ENCODE peak calls at places on chromosome 7, in ten cellular contexts. One of them, this sample, is unnamed.

GRCh38 chr7:5701085-5701914 is 80.2 kb downstream of the RNF216 start:
- DNase-seq in hepatocyte: no peak
- DNase-seq in skeletal muscle cell: no peak
- DNase-seq in fibroblast of mammary gland: peak
- DNase-seq in HCT116: no peak
- DNase-seq in upper lobe of right lung: no peak
- DNase-seq in right cardiac atrium: no peak
- DNase-seq in fibroblast of pulmonary artery: no peak
- DNase-seq in aorta: no peak
- DNase-seq in left ventricle myocardium inferior: no peak
- DNase-seq in this sample: no peak

GRCh38 chr7:118184392-118184899 is 482 bp downstream of the LSM8 start:
- DNase-seq in left ventricle myocardium inferior: no peak
- DNase-seq in skeletal muscle cell: no peak
- DNase-seq in right cardiac atrium: no peak
- DNase-seq in fibroblast of mammary gland: peak
- DNase-seq in fibroblast of pulmonary artery: peak
- DNase-seq in HCT116: no peak
- DNase-seq in hepatocyte: no peak
- DNase-seq in upper lobe of right lung: no peak
- DNase-seq in aorta: no peak
- DNase-seq in this sample: no peak

GRCh38 chr7:127047521-127047920 is 205.2 kb downstream of the GRM8 start:
- DNase-seq in right cardiac atrium: no peak
- DNase-seq in hepatocyte: peak
- DNase-seq in HCT116: no peak
- DNase-seq in fibroblast of pulmonary artery: no peak
- DNase-seq in aorta: no peak
- DNase-seq in left ventricle myocardium inferior: no peak
- DNase-seq in skeletal muscle cell: no peak
- DNase-seq in upper lobe of right lung: no peak
- DNase-seq in fibroblast of mammary gland: no peak
- DNase-seq in this sample: no peak

GRCh38 chr7:44073664-44074348 is 8.4 kb upstream of the PGAM2 start:
- DNase-seq in hepatocyte: no peak
- DNase-seq in fibroblast of mammary gland: peak
- DNase-seq in skeletal muscle cell: no peak
- DNase-seq in fibroblast of pulmonary artery: peak
- DNase-seq in aorta: peak
- DNase-seq in HCT116: no peak
- DNase-seq in left ventricle myocardium inferior: peak
- DNase-seq in upper lobe of right lung: peak
- DNase-seq in right cardiac atrium: peak
- DNase-seq in this sample: peak

GRCh38 chr7:112266141-112266540 is 59.6 kb downstream of the ZNF277 start:
- DNase-seq in right cardiac atrium: no peak
- DNase-seq in skeletal muscle cell: no peak
- DNase-seq in left ventricle myocardium inferior: no peak
- DNase-seq in hepatocyte: no peak
- DNase-seq in upper lobe of right lung: no peak
- DNase-seq in aorta: no peak
- DNase-seq in fibroblast of mammary gland: no peak
- DNase-seq in fibroblast of pulmonary artery: no peak
- DNase-seq in HCT116: no peak
- DNase-seq in this sample: no peak

GRCh38 chr7:130695840-130696239 is 9.5 kb upstream of the TSGA13 start:
- DNase-seq in HCT116: peak
- DNase-seq in fibroblast of mammary gland: peak
- DNase-seq in skeletal muscle cell: no peak
- DNase-seq in upper lobe of right lung: no peak
- DNase-seq in left ventricle myocardium inferior: no peak
- DNase-seq in aorta: no peak
- DNase-seq in right cardiac atrium: no peak
- DNase-seq in hepatocyte: peak
- DNase-seq in fibroblast of pulmonary artery: peak
- DNase-seq in this sample: peak

GRCh38 chr7:24898691-24899090 is 81.3 kb downstream of the OSBPL3 start:
- DNase-seq in fibroblast of pulmonary artery: no peak
- DNase-seq in HCT116: no peak
- DNase-seq in aorta: no peak
- DNase-seq in skeletal muscle cell: no peak
- DNase-seq in hepatocyte: no peak
- DNase-seq in fibroblast of mammary gland: peak
- DNase-seq in upper lobe of right lung: no peak
- DNase-seq in right cardiac atrium: no peak
- DNase-seq in left ventricle myocardium inferior: no peak
- DNase-seq in this sample: no peak

GRCh38 chr7:99473315-99473596 is 566 bp downstream of the ZNF789 start:
- DNase-seq in right cardiac atrium: no peak
- DNase-seq in fibroblast of pulmonary artery: peak
- DNase-seq in fibroblast of mammary gland: peak
- DNase-seq in aorta: no peak
- DNase-seq in HCT116: peak
- DNase-seq in upper lobe of right lung: no peak
- DNase-seq in skeletal muscle cell: peak
- DNase-seq in hepatocyte: peak
- DNase-seq in left ventricle myocardium inferior: no peak
- DNase-seq in this sample: peak

GRCh38 chr7:26584964-26585650 is 279.3 kb downstream of the SKAP2 start:
- DNase-seq in skeletal muscle cell: no peak
- DNase-seq in upper lobe of right lung: no peak
- DNase-seq in fibroblast of pulmonary artery: no peak
- DNase-seq in right cardiac atrium: no peak
- DNase-seq in HCT116: no peak
- DNase-seq in hepatocyte: peak
- DNase-seq in fibroblast of mammary gland: peak
- DNase-seq in aorta: no peak
- DNase-seq in left ventricle myocardium inferior: no peak
- DNase-seq in this sample: no peak

GRCh38 chr7:101911800-101912705 is 94.6 kb downstream of the CUX1 start:
- DNase-seq in hepatocyte: peak
- DNase-seq in left ventricle myocardium inferior: peak
- DNase-seq in fibroblast of pulmonary artery: peak
- DNase-seq in right cardiac atrium: peak
- DNase-seq in skeletal muscle cell: peak
- DNase-seq in aorta: peak
- DNase-seq in upper lobe of right lung: peak
- DNase-seq in HCT116: no peak
- DNase-seq in fibroblast of mammary gland: peak
- DNase-seq in this sample: peak

DNA sequence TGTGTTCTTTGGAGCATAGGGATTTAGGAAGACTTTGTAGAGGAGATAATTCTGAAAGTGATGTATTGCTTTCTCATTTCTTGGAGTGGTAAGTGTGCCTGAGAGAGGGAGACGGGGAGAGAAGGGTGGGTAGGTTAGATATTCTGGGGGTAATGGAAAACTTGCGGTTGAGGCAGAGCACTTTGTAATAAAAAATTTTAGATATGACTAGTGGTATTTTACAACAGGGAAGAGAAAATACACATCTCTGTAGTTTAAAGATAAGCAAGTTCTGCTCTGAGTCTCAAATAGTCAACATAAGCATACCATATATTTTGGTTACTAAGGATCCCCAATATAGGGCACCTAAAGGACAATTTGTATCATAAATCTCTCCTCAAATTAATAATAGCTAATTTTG is 6.6 kb downstream of the VPS50 start:
- DNase-seq in aorta: no peak
- DNase-seq in hepatocyte: no peak
- DNase-seq in fibroblast of mammary gland: no peak
- DNase-seq in skeletal muscle cell: no peak
- DNase-seq in fibroblast of pulmonary artery: no peak
- DNase-seq in right cardiac atrium: no peak
- DNase-seq in upper lobe of right lung: no peak
- DNase-seq in left ventricle myocardium inferior: no peak
- DNase-seq in HCT116: no peak
- DNase-seq in this sample: no peak
- H3K4me3 ChIP-seq in aorta: no peak
- H3K4me3 ChIP-seq in hepatocyte: no peak
- H3K4me3 ChIP-seq in fibroblast of mammary gland: no peak
- H3K4me3 ChIP-seq in skeletal muscle cell: no peak
- H3K4me3 ChIP-seq in fibroblast of pulmonary artery: no peak
- H3K4me3 ChIP-seq in right cardiac atrium: no peak
- H3K4me3 ChIP-seq in upper lobe of right lung: no peak
- H3K4me3 ChIP-seq in left ventricle myocardium inferior: no peak
- H3K4me3 ChIP-seq in HCT116: no peak
- H3K4me3 ChIP-seq in this sample: no peak

DNA sequence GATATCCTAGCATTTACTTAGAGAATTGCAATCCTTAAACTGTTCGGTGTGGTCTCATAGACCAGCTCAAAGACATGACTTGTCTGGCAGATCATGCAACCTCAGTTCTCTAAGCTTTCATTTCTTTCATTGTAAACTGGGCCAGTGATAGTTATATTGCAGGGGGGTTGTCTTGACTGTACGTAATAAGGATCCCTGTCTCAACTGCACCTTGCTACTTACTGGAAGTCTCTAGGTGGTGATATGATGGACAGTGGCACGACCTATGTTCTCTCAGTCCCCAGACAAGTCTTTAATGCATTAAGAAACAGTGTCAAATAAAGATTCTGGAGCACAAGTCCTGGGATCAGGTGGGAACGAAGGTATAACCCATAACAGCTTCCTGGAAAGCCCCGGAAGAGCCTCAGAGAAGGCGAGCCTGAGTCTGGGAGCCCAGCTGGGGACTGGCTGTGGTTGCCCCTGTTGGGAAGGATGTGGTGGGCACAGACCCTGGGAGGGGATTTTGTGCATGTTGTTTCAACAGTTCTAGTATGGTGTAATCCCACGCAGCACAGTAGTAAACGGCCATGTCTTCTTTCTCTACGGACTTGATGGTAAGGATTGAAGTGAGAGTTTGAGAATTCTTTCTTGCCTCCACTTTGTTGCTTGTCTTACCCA is 26.0 kb upstream of the TARP start:
- DNase-seq in fibroblast of mammary gland: no peak
- DNase-seq in hepatocyte: no peak
- DNase-seq in upper lobe of right lung: no peak
- DNase-seq in aorta: no peak
- DNase-seq in skeletal muscle cell: no peak
- DNase-seq in right cardiac atrium: no peak
- DNase-seq in left ventricle myocardium inferior: no peak
- DNase-seq in HCT116: no peak
- DNase-seq in fibroblast of pulmonary artery: no peak
- DNase-seq in this sample: no peak
- H3K4me3 ChIP-seq in fibroblast of mammary gland: no peak
- H3K4me3 ChIP-seq in hepatocyte: no peak
- H3K4me3 ChIP-seq in upper lobe of right lung: no peak
- H3K4me3 ChIP-seq in aorta: no peak
- H3K4me3 ChIP-seq in skeletal muscle cell: no peak
- H3K4me3 ChIP-seq in right cardiac atrium: no peak
- H3K4me3 ChIP-seq in left ventricle myocardium inferior: no peak
- H3K4me3 ChIP-seq in HCT116: no peak
- H3K4me3 ChIP-seq in fibroblast of pulmonary artery: no peak
- H3K4me3 ChIP-seq in this sample: no peak

DNA sequence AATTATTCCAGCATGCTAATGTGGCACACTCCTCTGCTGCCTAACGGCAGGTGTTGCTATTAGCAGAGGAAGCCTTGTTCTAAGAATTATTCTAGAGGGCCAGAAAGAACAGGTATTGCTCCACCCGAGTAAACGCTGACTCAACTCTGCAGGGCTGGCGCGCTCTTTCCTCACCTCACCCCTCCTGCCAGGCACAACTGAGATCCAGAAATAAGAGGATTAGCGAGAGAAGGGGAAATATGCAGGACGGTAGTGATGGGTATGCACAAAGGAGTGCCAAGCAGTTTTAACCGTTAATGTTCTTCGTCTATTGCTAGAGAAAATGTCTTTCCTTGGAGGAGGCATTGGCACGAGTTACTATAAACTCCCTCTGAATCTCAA is 382 bp upstream of the SCIN start:
- DNase-seq in hepatocyte: peak
- DNase-seq in upper lobe of right lung: peak
- DNase-seq in skeletal muscle cell: no peak
- DNase-seq in right cardiac atrium: no peak
- DNase-seq in fibroblast of pulmonary artery: peak
- DNase-seq in HCT116: no peak
- DNase-seq in fibroblast of mammary gland: peak
- DNase-seq in aorta: no peak
- DNase-seq in left ventricle myocardium inferior: no peak
- DNase-seq in this sample: no peak
- H3K4me3 ChIP-seq in hepatocyte: peak
- H3K4me3 ChIP-seq in upper lobe of right lung: peak
- H3K4me3 ChIP-seq in skeletal muscle cell: peak
- H3K4me3 ChIP-seq in right cardiac atrium: peak
- H3K4me3 ChIP-seq in fibroblast of pulmonary artery: peak
- H3K4me3 ChIP-seq in HCT116: peak
- H3K4me3 ChIP-seq in fibroblast of mammary gland: peak
- H3K4me3 ChIP-seq in aorta: no peak
- H3K4me3 ChIP-seq in left ventricle myocardium inferior: peak
- H3K4me3 ChIP-seq in this sample: no peak

GRCh38 chr7:54811016-54811924 is 52.3 kb upstream of the SEC61G start:
- DNase-seq in left ventricle myocardium inferior: no peak
- DNase-seq in aorta: no peak
- DNase-seq in fibroblast of mammary gland: peak
- DNase-seq in upper lobe of right lung: no peak
- DNase-seq in skeletal muscle cell: peak
- DNase-seq in right cardiac atrium: no peak
- DNase-seq in fibroblast of pulmonary artery: peak
- DNase-seq in hepatocyte: no peak
- DNase-seq in HCT116: no peak
- DNase-seq in this sample: peak

GRCh38 chr7:54810401-54810800 is 51.4 kb upstream of the SEC61G start:
- DNase-seq in upper lobe of right lung: no peak
- DNase-seq in hepatocyte: no peak
- DNase-seq in right cardiac atrium: no peak
- DNase-seq in HCT116: no peak
- DNase-seq in aorta: no peak
- DNase-seq in fibroblast of mammary gland: no peak
- DNase-seq in fibroblast of pulmonary artery: peak
- DNase-seq in left ventricle myocardium inferior: no peak
- DNase-seq in skeletal muscle cell: no peak
- DNase-seq in this sample: no peak

GRCh38 chr7:54813398-54813797 is 54.4 kb upstream of the SEC61G start:
- DNase-seq in HCT116: no peak
- DNase-seq in hepatocyte: no peak
- DNase-seq in left ventricle myocardium inferior: peak
- DNase-seq in skeletal muscle cell: peak
- DNase-seq in fibroblast of mammary gland: peak
- DNase-seq in fibroblast of pulmonary artery: no peak
- DNase-seq in right cardiac atrium: peak
- DNase-seq in aorta: no peak
- DNase-seq in upper lobe of right lung: no peak
- DNase-seq in this sample: no peak

GRCh38 chr7:54812747-54813146 is 53.7 kb upstream of the SEC61G start:
- DNase-seq in HCT116: no peak
- DNase-seq in left ventricle myocardium inferior: no peak
- DNase-seq in right cardiac atrium: no peak
- DNase-seq in fibroblast of mammary gland: no peak
- DNase-seq in upper lobe of right lung: no peak
- DNase-seq in skeletal muscle cell: no peak
- DNase-seq in aorta: no peak
- DNase-seq in hepatocyte: no peak
- DNase-seq in fibroblast of pulmonary artery: no peak
- DNase-seq in this sample: no peak

DNA sequence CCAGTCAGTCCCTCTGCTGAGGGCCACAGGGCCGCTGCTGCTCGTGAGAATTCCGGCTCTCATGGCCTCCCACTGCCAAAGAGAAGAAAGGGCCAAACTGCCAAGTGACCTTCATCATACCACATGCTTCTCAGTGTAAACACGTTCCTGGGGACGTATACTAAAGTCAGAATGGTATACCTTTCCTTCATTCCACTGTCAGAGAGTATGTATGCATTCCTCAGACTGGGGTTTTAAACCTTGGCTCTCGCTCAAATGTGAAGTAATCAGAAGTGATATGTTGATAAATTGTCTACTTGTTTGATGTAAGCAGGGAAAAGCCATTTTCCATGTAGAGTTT is 52.9 kb upstream of the SEC61G start:
- DNase-seq in fibroblast of mammary gland: peak
- DNase-seq in upper lobe of right lung: no peak
- DNase-seq in left ventricle myocardium inferior: no peak
- DNase-seq in aorta: no peak
- DNase-seq in fibroblast of pulmonary artery: peak
- DNase-seq in HCT116: no peak
- DNase-seq in hepatocyte: no peak
- DNase-seq in skeletal muscle cell: peak
- DNase-seq in right cardiac atrium: peak
- DNase-seq in this sample: peak
- H3K4me3 ChIP-seq in fibroblast of mammary gland: no peak
- H3K4me3 ChIP-seq in upper lobe of right lung: no peak
- H3K4me3 ChIP-seq in left ventricle myocardium inferior: no peak
- H3K4me3 ChIP-seq in aorta: no peak
- H3K4me3 ChIP-seq in fibroblast of pulmonary artery: no peak
- H3K4me3 ChIP-seq in HCT116: no peak
- H3K4me3 ChIP-seq in hepatocyte: no peak
- H3K4me3 ChIP-seq in skeletal muscle cell: no peak
- H3K4me3 ChIP-seq in right cardiac atrium: no peak
- H3K4me3 ChIP-seq in this sample: no peak

This sample was measured in foreskin fibroblast.